ENCODE peak calls at places on chromosomes 3 and 15, in five cellular contexts. One of them, this sample, is unnamed. For H3K36me3, the result is how much of the 10 kb centered on the place peaks cover.

GRCh38 chr3:4866841-4867240 is 112.4 kb upstream of the BHLHE40 start:
- DNase-seq in ovary: no peak
- DNase-seq in OCI-LY7: no peak
- DNase-seq in astrocyte: peak
- DNase-seq in psoas muscle: no peak
- DNase-seq in this sample: no peak

GRCh38 chr15:63274427-63274826 is 3.0 kb upstream of the APH1B start:
- DNase-seq in OCI-LY7: no peak
- DNase-seq in astrocyte: no peak
- DNase-seq in ovary: no peak
- DNase-seq in psoas muscle: no peak
- DNase-seq in this sample: no peak

GRCh38 chr15:39969871-39970270 is 36.0 kb downstream of the EIF2AK4 start:
- DNase-seq in OCI-LY7: no peak
- DNase-seq in astrocyte: peak
- DNase-seq in ovary: peak
- DNase-seq in psoas muscle: peak
- DNase-seq in this sample: no peak

GRCh38 chr15:64681424-64682024 is 93.9 kb downstream of the RBPMS2 start:
- DNase-seq in astrocyte: peak
- DNase-seq in psoas muscle: no peak
- DNase-seq in OCI-LY7: peak
- DNase-seq in ovary: no peak
- DNase-seq in this sample: no peak

GRCh38 chr15:25740438-25741252 is 122.5 kb downstream of the ATP10A start:
- DNase-seq in OCI-LY7: no peak
- DNase-seq in astrocyte: no peak
- DNase-seq in ovary: no peak
- DNase-seq in psoas muscle: no peak
- DNase-seq in this sample: peak

GRCh38 chr3:179149239-179149887 is 1.2 kb downstream of the PIK3CA start:
- DNase-seq in OCI-LY7: peak
- DNase-seq in psoas muscle: no peak
- DNase-seq in ovary: no peak
- DNase-seq in astrocyte: peak
- DNase-seq in this sample: no peak

GRCh38 chr3:193942516-193943055 is 193.4 kb upstream of the HES1 start:
- DNase-seq in ovary: no peak
- DNase-seq in astrocyte: no peak
- DNase-seq in psoas muscle: no peak
- DNase-seq in OCI-LY7: no peak
- DNase-seq in this sample: no peak

GRCh38 chr15:31758126-31758525 is 272.2 kb upstream of the CHRNA7 start:
- DNase-seq in OCI-LY7: peak
- DNase-seq in psoas muscle: peak
- DNase-seq in astrocyte: no peak
- DNase-seq in ovary: peak
- DNase-seq in this sample: no peak

GRCh38 chr3:43866529-43867353 is 176.0 kb downstream of the ABHD5 start:
- DNase-seq in astrocyte: peak
- DNase-seq in OCI-LY7: no peak
- DNase-seq in psoas muscle: no peak
- DNase-seq in ovary: no peak
- DNase-seq in this sample: peak

GRCh38 chr3:183540501-183541234 is 14.8 kb downstream of the KLHL6 start:
- DNase-seq in OCI-LY7: no peak
- DNase-seq in astrocyte: no peak
- DNase-seq in ovary: no peak
- DNase-seq in psoas muscle: no peak
- DNase-seq in this sample: no peak

GRCh38 chr15:61205427-61205826 is 23.7 kb downstream of the RORA start:
- DNase-seq in OCI-LY7: no peak
- DNase-seq in psoas muscle: no peak
- DNase-seq in astrocyte: peak
- DNase-seq in ovary: no peak
- DNase-seq in this sample: no peak

GRCh38 chr3:87320748-87321634 is 44.6 kb upstream of the POU1F1 start:
- DNase-seq in OCI-LY7: no peak
- DNase-seq in astrocyte: no peak
- DNase-seq in psoas muscle: no peak
- DNase-seq in ovary: no peak
- DNase-seq in this sample: no peak

GRCh38 chr15:31467361-31467760 is 140.7 kb downstream of the KLF13 start:
- DNase-seq in astrocyte: no peak
- DNase-seq in OCI-LY7: no peak
- DNase-seq in psoas muscle: no peak
- DNase-seq in ovary: no peak
- DNase-seq in this sample: no peak

GRCh38 chr3:9088431-9089353 is 125.4 kb upstream of the RAD18 start:
- DNase-seq in astrocyte: peak
- DNase-seq in OCI-LY7: no peak
- DNase-seq in psoas muscle: no peak
- DNase-seq in ovary: no peak
- DNase-seq in this sample: no peak

GRCh38 chr15:52180196-52180835 is 10.9 kb downstream of the GNB5 start:
- DNase-seq in psoas muscle: no peak
- DNase-seq in OCI-LY7: peak
- DNase-seq in astrocyte: no peak
- DNase-seq in ovary: peak
- DNase-seq in this sample: peak

GRCh38 chr3:47824541-47825473 is 21.9 kb downstream of the DHX30 start:
- DNase-seq in psoas muscle: peak
- DNase-seq in OCI-LY7: peak
- DNase-seq in ovary: peak
- DNase-seq in astrocyte: peak
- DNase-seq in this sample: no peak

GRCh38 chr3:127637546-127637945 is 8.6 kb downstream of the PODXL2 start:
- DNase-seq in ovary: no peak
- DNase-seq in astrocyte: no peak
- DNase-seq in psoas muscle: no peak
- DNase-seq in OCI-LY7: peak
- DNase-seq in this sample: no peak

GRCh38 chr15:42721016-42721415 is 15.9 kb downstream of the CDAN1 start:
- DNase-seq in ovary: no peak
- DNase-seq in astrocyte: no peak
- DNase-seq in OCI-LY7: no peak
- DNase-seq in psoas muscle: no peak
- DNase-seq in this sample: no peak

GRCh38 chr15:42725331-42725903 is 11.5 kb downstream of the CDAN1 start:
- DNase-seq in ovary: no peak
- DNase-seq in astrocyte: no peak
- DNase-seq in psoas muscle: no peak
- DNase-seq in OCI-LY7: no peak
- DNase-seq in this sample: no peak

GRCh38 chr15:42724276-42724675 is 12.7 kb downstream of the CDAN1 start:
- DNase-seq in astrocyte: no peak
- DNase-seq in ovary: no peak
- DNase-seq in OCI-LY7: no peak
- DNase-seq in psoas muscle: no peak
- DNase-seq in this sample: no peak

GRCh38 chr15:42720071-42720470 is 16.9 kb downstream of the CDAN1 start:
- DNase-seq in OCI-LY7: no peak
- DNase-seq in ovary: no peak
- DNase-seq in astrocyte: no peak
- DNase-seq in psoas muscle: no peak
- DNase-seq in this sample: no peak

DNA sequence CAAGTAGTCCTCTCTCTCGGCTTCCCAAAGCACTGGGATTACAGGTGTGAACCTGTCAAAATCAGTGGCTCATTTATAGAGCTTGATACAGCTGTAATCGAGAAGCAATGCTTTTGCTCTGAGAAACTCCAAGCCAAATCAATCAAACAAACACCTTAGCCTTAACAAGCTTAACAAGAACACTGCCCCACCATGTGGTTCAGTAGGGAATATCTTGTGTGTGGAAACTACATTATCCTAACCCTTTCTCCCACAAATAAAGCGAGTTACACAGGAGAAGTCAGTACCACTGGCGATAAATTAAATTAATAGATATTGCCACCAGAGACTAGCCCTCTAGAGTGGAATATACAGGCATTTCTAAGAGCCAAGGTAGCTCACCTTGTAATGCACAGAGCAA is 13.9 kb downstream of the CDAN1 start:
- DNase-seq in psoas muscle: no peak
- DNase-seq in OCI-LY7: no peak
- DNase-seq in ovary: no peak
- DNase-seq in astrocyte: no peak
- DNase-seq in this sample: no peak
- H3K36me3 ChIP-seq in psoas muscle: under half
- H3K36me3 ChIP-seq in OCI-LY7: half or more
- H3K36me3 ChIP-seq in ovary: under half
- H3K36me3 ChIP-seq in astrocyte: under half
- H3K36me3 ChIP-seq in this sample: under half

GRCh38 chr3:10279384-10280176 is 13.2 kb downstream of the GHRL start:
- DNase-seq in astrocyte: no peak
- DNase-seq in ovary: peak
- DNase-seq in OCI-LY7: no peak
- DNase-seq in psoas muscle: no peak
- DNase-seq in this sample: no peak

GRCh38 chr3:10278501-10278900 is 14.2 kb downstream of the GHRL start:
- DNase-seq in psoas muscle: no peak
- DNase-seq in astrocyte: no peak
- DNase-seq in OCI-LY7: no peak
- DNase-seq in ovary: peak
- DNase-seq in this sample: no peak

GRCh38 chr3:10280177-10280529 is 12.6 kb downstream of the GHRL start:
- DNase-seq in psoas muscle: no peak
- DNase-seq in ovary: peak
- DNase-seq in astrocyte: no peak
- DNase-seq in OCI-LY7: peak
- DNase-seq in this sample: no peak

GRCh38 chr3:10274601-10275000 is 18.1 kb downstream of the GHRL start:
- DNase-seq in ovary: no peak
- DNase-seq in OCI-LY7: peak
- DNase-seq in astrocyte: no peak
- DNase-seq in psoas muscle: no peak
- DNase-seq in this sample: no peak

GRCh38 chr3:10277115-10277625 is 15.6 kb downstream of the GHRL start:
- DNase-seq in ovary: peak
- DNase-seq in OCI-LY7: no peak
- DNase-seq in psoas muscle: no peak
- DNase-seq in astrocyte: no peak
- DNase-seq in this sample: no peak
- H3K36me3 ChIP-seq in ovary: under half
- H3K36me3 ChIP-seq in OCI-LY7: half or more
- H3K36me3 ChIP-seq in psoas muscle: under half
- H3K36me3 ChIP-seq in astrocyte: under half
- H3K36me3 ChIP-seq in this sample: half or more

DNA sequence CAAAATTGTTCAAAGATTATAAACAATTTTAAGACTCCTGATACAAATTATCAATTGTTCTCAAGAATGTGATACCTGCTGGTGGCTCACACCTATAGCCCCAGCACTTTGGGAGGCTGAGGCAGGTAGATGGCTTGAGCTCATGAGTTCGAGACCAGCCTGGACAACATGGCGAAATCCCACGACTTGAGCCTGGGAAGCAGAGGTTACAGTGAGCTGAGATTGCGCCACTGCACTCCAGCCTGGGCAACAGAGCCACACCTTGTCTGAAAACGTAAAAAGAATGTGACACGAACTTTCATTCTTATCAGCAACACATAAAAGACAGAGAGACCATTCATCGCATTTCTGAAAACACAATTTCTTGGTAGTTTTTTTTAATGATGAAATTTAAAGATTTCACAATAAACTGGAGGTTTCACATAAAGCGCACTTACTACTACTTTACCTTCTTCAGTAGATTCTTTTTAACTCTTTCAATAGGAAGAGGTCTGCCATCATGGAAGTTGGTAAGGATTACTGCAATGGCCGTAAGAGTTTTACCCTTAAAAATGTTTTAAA is 18.5 kb downstream of the HLTF start:
- DNase-seq in astrocyte: no peak
- DNase-seq in psoas muscle: no peak
- DNase-seq in ovary: no peak
- DNase-seq in OCI-LY7: no peak
- DNase-seq in this sample: no peak
- H3K36me3 ChIP-seq in astrocyte: under half
- H3K36me3 ChIP-seq in psoas muscle: under half
- H3K36me3 ChIP-seq in ovary: under half
- H3K36me3 ChIP-seq in OCI-LY7: half or more
- H3K36me3 ChIP-seq in this sample: under half

GRCh38 chr3:23811919-23812318 is 6.2 kb downstream of the UBE2E1 start:
- DNase-seq in astrocyte: no peak
- DNase-seq in psoas muscle: no peak
- DNase-seq in OCI-LY7: no peak
- DNase-seq in ovary: no peak
- DNase-seq in this sample: no peak
- H3K36me3 ChIP-seq in astrocyte: under half
- H3K36me3 ChIP-seq in psoas muscle: under half
- H3K36me3 ChIP-seq in OCI-LY7: half or more
- H3K36me3 ChIP-seq in ovary: under half
- H3K36me3 ChIP-seq in this sample: under half

This sample was measured in esophagus muscularis mucosa.